ENCODE peak calls at places on chromosomes 16 and 17, in eight cellular contexts. One of them, this sample, is unnamed.

GRCh38 chr16:12497558-12497957 is 306.1 kb downstream of the CPPED1 start:
- DNase-seq in G401: no peak
- DNase-seq in GM12891: no peak
- DNase-seq in skeletal muscle cell: no peak
- DNase-seq in activated naive CD4-positive, alpha-beta T cell: no peak
- DNase-seq in stimulated activated CD8-positive, alpha-beta memory T cell treated with anti-CD3 and anti-CD28 coated beads, Interleukin-15, amount 100 ng/mL, for 4 hours: no peak
- DNase-seq in PC-9: no peak
- DNase-seq in NCI-H1694: no peak
- DNase-seq in this sample: no peak

GRCh38 chr17:63035271-63035670 is 69.2 kb downstream of the TANC2 start:
- DNase-seq in activated naive CD4-positive, alpha-beta T cell: no peak
- DNase-seq in GM12891: no peak
- DNase-seq in G401: no peak
- DNase-seq in stimulated activated CD8-positive, alpha-beta memory T cell treated with anti-CD3 and anti-CD28 coated beads, Interleukin-15, amount 100 ng/mL, for 4 hours: no peak
- DNase-seq in PC-9: no peak
- DNase-seq in NCI-H1694: no peak
- DNase-seq in skeletal muscle cell: peak
- DNase-seq in this sample: no peak

GRCh38 chr17:80796430-80796861 is 195.2 kb upstream of the CHMP6 start:
- DNase-seq in G401: no peak
- DNase-seq in NCI-H1694: no peak
- DNase-seq in activated naive CD4-positive, alpha-beta T cell: no peak
- DNase-seq in skeletal muscle cell: no peak
- DNase-seq in stimulated activated CD8-positive, alpha-beta memory T cell treated with anti-CD3 and anti-CD28 coated beads, Interleukin-15, amount 100 ng/mL, for 4 hours: no peak
- DNase-seq in PC-9: no peak
- DNase-seq in GM12891: no peak
- DNase-seq in this sample: no peak

GRCh38 chr17:81522491-81523125 is 5.6 kb upstream of the FSCN2 start:
- DNase-seq in GM12891: no peak
- DNase-seq in skeletal muscle cell: no peak
- DNase-seq in stimulated activated CD8-positive, alpha-beta memory T cell treated with anti-CD3 and anti-CD28 coated beads, Interleukin-15, amount 100 ng/mL, for 4 hours: no peak
- DNase-seq in activated naive CD4-positive, alpha-beta T cell: no peak
- DNase-seq in G401: no peak
- DNase-seq in PC-9: no peak
- DNase-seq in NCI-H1694: no peak
- DNase-seq in this sample: no peak

GRCh38 chr17:2564876-2565275 is 28.6 kb upstream of the PAFAH1B1 start:
- DNase-seq in G401: no peak
- DNase-seq in PC-9: peak
- DNase-seq in GM12891: no peak
- DNase-seq in skeletal muscle cell: no peak
- DNase-seq in stimulated activated CD8-positive, alpha-beta memory T cell treated with anti-CD3 and anti-CD28 coated beads, Interleukin-15, amount 100 ng/mL, for 4 hours: no peak
- DNase-seq in activated naive CD4-positive, alpha-beta T cell: no peak
- DNase-seq in NCI-H1694: no peak
- DNase-seq in this sample: no peak

GRCh38 chr16:87062569-87063442 is 254.4 kb downstream of the C16orf95 start:
- DNase-seq in G401: peak
- DNase-seq in skeletal muscle cell: no peak
- DNase-seq in stimulated activated CD8-positive, alpha-beta memory T cell treated with anti-CD3 and anti-CD28 coated beads, Interleukin-15, amount 100 ng/mL, for 4 hours: peak
- DNase-seq in PC-9: peak
- DNase-seq in activated naive CD4-positive, alpha-beta T cell: no peak
- DNase-seq in NCI-H1694: peak
- DNase-seq in GM12891: peak
- DNase-seq in this sample: no peak

GRCh38 chr16:72219282-72219681 is 47.3 kb upstream of the PMFBP1 start:
- DNase-seq in GM12891: no peak
- DNase-seq in skeletal muscle cell: no peak
- DNase-seq in stimulated activated CD8-positive, alpha-beta memory T cell treated with anti-CD3 and anti-CD28 coated beads, Interleukin-15, amount 100 ng/mL, for 4 hours: no peak
- DNase-seq in G401: no peak
- DNase-seq in PC-9: no peak
- DNase-seq in NCI-H1694: no peak
- DNase-seq in activated naive CD4-positive, alpha-beta T cell: no peak
- DNase-seq in this sample: no peak

GRCh38 chr17:64315032-64315490 is 52.0 kb upstream of the TEX2 start:
- DNase-seq in skeletal muscle cell: peak
- DNase-seq in NCI-H1694: no peak
- DNase-seq in G401: peak
- DNase-seq in activated naive CD4-positive, alpha-beta T cell: no peak
- DNase-seq in PC-9: no peak
- DNase-seq in stimulated activated CD8-positive, alpha-beta memory T cell treated with anti-CD3 and anti-CD28 coated beads, Interleukin-15, amount 100 ng/mL, for 4 hours: no peak
- DNase-seq in GM12891: no peak
- DNase-seq in this sample: peak

GRCh38 chr16:89764711-89765201 is 43.4 kb downstream of the ZNF276 start:
- DNase-seq in stimulated activated CD8-positive, alpha-beta memory T cell treated with anti-CD3 and anti-CD28 coated beads, Interleukin-15, amount 100 ng/mL, for 4 hours: peak
- DNase-seq in skeletal muscle cell: no peak
- DNase-seq in GM12891: peak
- DNase-seq in activated naive CD4-positive, alpha-beta T cell: no peak
- DNase-seq in PC-9: no peak
- DNase-seq in NCI-H1694: no peak
- DNase-seq in G401: no peak
- DNase-seq in this sample: peak

GRCh38 chr16:1729445-1729844 is 23.4 kb downstream of the MAPK8IP3 start:
- DNase-seq in stimulated activated CD8-positive, alpha-beta memory T cell treated with anti-CD3 and anti-CD28 coated beads, Interleukin-15, amount 100 ng/mL, for 4 hours: no peak
- DNase-seq in NCI-H1694: no peak
- DNase-seq in skeletal muscle cell: no peak
- DNase-seq in PC-9: no peak
- DNase-seq in activated naive CD4-positive, alpha-beta T cell: no peak
- DNase-seq in G401: peak
- DNase-seq in GM12891: no peak
- DNase-seq in this sample: no peak

GRCh38 chr17:76866774-76867577 is 1.2 kb upstream of the MGAT5B start:
- DNase-seq in stimulated activated CD8-positive, alpha-beta memory T cell treated with anti-CD3 and anti-CD28 coated beads, Interleukin-15, amount 100 ng/mL, for 4 hours: no peak
- DNase-seq in activated naive CD4-positive, alpha-beta T cell: no peak
- DNase-seq in GM12891: no peak
- DNase-seq in G401: no peak
- DNase-seq in PC-9: peak
- DNase-seq in NCI-H1694: no peak
- DNase-seq in skeletal muscle cell: peak
- DNase-seq in this sample: no peak

GRCh38 chr16:89564476-89565255 is 4.2 kb downstream of the RPL13 start:
- DNase-seq in activated naive CD4-positive, alpha-beta T cell: no peak
- DNase-seq in skeletal muscle cell: no peak
- DNase-seq in G401: peak
- DNase-seq in PC-9: peak
- DNase-seq in NCI-H1694: no peak
- DNase-seq in GM12891: no peak
- DNase-seq in stimulated activated CD8-positive, alpha-beta memory T cell treated with anti-CD3 and anti-CD28 coated beads, Interleukin-15, amount 100 ng/mL, for 4 hours: no peak
- DNase-seq in this sample: no peak

GRCh38 chr17:78667741-78668640 is 90.8 kb upstream of the DNAH17 start:
- DNase-seq in G401: no peak
- DNase-seq in NCI-H1694: no peak
- DNase-seq in PC-9: no peak
- DNase-seq in activated naive CD4-positive, alpha-beta T cell: no peak
- DNase-seq in stimulated activated CD8-positive, alpha-beta memory T cell treated with anti-CD3 and anti-CD28 coated beads, Interleukin-15, amount 100 ng/mL, for 4 hours: no peak
- DNase-seq in GM12891: no peak
- DNase-seq in skeletal muscle cell: no peak
- DNase-seq in this sample: peak

GRCh38 chr17:27546624-27547300 is 84.2 kb upstream of the LGALS9 start:
- DNase-seq in GM12891: peak
- DNase-seq in skeletal muscle cell: no peak
- DNase-seq in PC-9: no peak
- DNase-seq in stimulated activated CD8-positive, alpha-beta memory T cell treated with anti-CD3 and anti-CD28 coated beads, Interleukin-15, amount 100 ng/mL, for 4 hours: no peak
- DNase-seq in NCI-H1694: no peak
- DNase-seq in G401: no peak
- DNase-seq in activated naive CD4-positive, alpha-beta T cell: no peak
- DNase-seq in this sample: peak

GRCh38 chr16:11596572-11597226 is 10.0 kb upstream of the LITAF start:
- DNase-seq in activated naive CD4-positive, alpha-beta T cell: no peak
- DNase-seq in G401: no peak
- DNase-seq in stimulated activated CD8-positive, alpha-beta memory T cell treated with anti-CD3 and anti-CD28 coated beads, Interleukin-15, amount 100 ng/mL, for 4 hours: no peak
- DNase-seq in PC-9: no peak
- DNase-seq in skeletal muscle cell: no peak
- DNase-seq in NCI-H1694: no peak
- DNase-seq in GM12891: no peak
- DNase-seq in this sample: peak

GRCh38 chr17:42535400-42536047 is 517 bp upstream of the NAGLU start:
- DNase-seq in G401: no peak
- DNase-seq in skeletal muscle cell: no peak
- DNase-seq in NCI-H1694: no peak
- DNase-seq in PC-9: no peak
- DNase-seq in stimulated activated CD8-positive, alpha-beta memory T cell treated with anti-CD3 and anti-CD28 coated beads, Interleukin-15, amount 100 ng/mL, for 4 hours: no peak
- DNase-seq in activated naive CD4-positive, alpha-beta T cell: no peak
- DNase-seq in GM12891: no peak
- DNase-seq in this sample: no peak

GRCh38 chr17:9009096-9009495 is 12.2 kb upstream of the NTN1 start:
- DNase-seq in skeletal muscle cell: no peak
- DNase-seq in stimulated activated CD8-positive, alpha-beta memory T cell treated with anti-CD3 and anti-CD28 coated beads, Interleukin-15, amount 100 ng/mL, for 4 hours: no peak
- DNase-seq in NCI-H1694: no peak
- DNase-seq in activated naive CD4-positive, alpha-beta T cell: no peak
- DNase-seq in PC-9: no peak
- DNase-seq in GM12891: no peak
- DNase-seq in G401: no peak
- DNase-seq in this sample: no peak

GRCh38 chr17:80564545-80564944 is 19.9 kb downstream of the RPTOR start:
- DNase-seq in activated naive CD4-positive, alpha-beta T cell: no peak
- DNase-seq in NCI-H1694: no peak
- DNase-seq in GM12891: no peak
- DNase-seq in G401: no peak
- DNase-seq in skeletal muscle cell: no peak
- DNase-seq in PC-9: no peak
- DNase-seq in stimulated activated CD8-positive, alpha-beta memory T cell treated with anti-CD3 and anti-CD28 coated beads, Interleukin-15, amount 100 ng/mL, for 4 hours: no peak
- DNase-seq in this sample: no peak

GRCh38 chr16:82184213-82184612 is 14.2 kb upstream of the MPHOSPH6 start:
- DNase-seq in skeletal muscle cell: no peak
- DNase-seq in NCI-H1694: no peak
- DNase-seq in G401: no peak
- DNase-seq in PC-9: no peak
- DNase-seq in activated naive CD4-positive, alpha-beta T cell: no peak
- DNase-seq in stimulated activated CD8-positive, alpha-beta memory T cell treated with anti-CD3 and anti-CD28 coated beads, Interleukin-15, amount 100 ng/mL, for 4 hours: no peak
- DNase-seq in GM12891: no peak
- DNase-seq in this sample: no peak

GRCh38 chr16:74117798-74118197 is 178.8 kb upstream of the PSMD7 start:
- DNase-seq in PC-9: no peak
- DNase-seq in stimulated activated CD8-positive, alpha-beta memory T cell treated with anti-CD3 and anti-CD28 coated beads, Interleukin-15, amount 100 ng/mL, for 4 hours: no peak
- DNase-seq in NCI-H1694: no peak
- DNase-seq in skeletal muscle cell: no peak
- DNase-seq in activated naive CD4-positive, alpha-beta T cell: no peak
- DNase-seq in G401: no peak
- DNase-seq in GM12891: no peak
- DNase-seq in this sample: no peak

GRCh38 chr16:28935924-28936783 is 4.4 kb downstream of the CD19 start:
- DNase-seq in skeletal muscle cell: peak
- DNase-seq in NCI-H1694: no peak
- DNase-seq in PC-9: peak
- DNase-seq in activated naive CD4-positive, alpha-beta T cell: peak
- DNase-seq in G401: peak
- DNase-seq in stimulated activated CD8-positive, alpha-beta memory T cell treated with anti-CD3 and anti-CD28 coated beads, Interleukin-15, amount 100 ng/mL, for 4 hours: peak
- DNase-seq in GM12891: peak
- DNase-seq in this sample: peak

GRCh38 chr16:87618216-87618615 is 15.9 kb downstream of the JPH3 start:
- DNase-seq in NCI-H1694: no peak
- DNase-seq in G401: no peak
- DNase-seq in skeletal muscle cell: no peak
- DNase-seq in activated naive CD4-positive, alpha-beta T cell: no peak
- DNase-seq in GM12891: no peak
- DNase-seq in PC-9: no peak
- DNase-seq in stimulated activated CD8-positive, alpha-beta memory T cell treated with anti-CD3 and anti-CD28 coated beads, Interleukin-15, amount 100 ng/mL, for 4 hours: no peak
- DNase-seq in this sample: no peak

GRCh38 chr17:614637-615546 is 99.7 kb downstream of the VPS53 start:
- DNase-seq in NCI-H1694: no peak
- DNase-seq in PC-9: peak
- DNase-seq in activated naive CD4-positive, alpha-beta T cell: no peak
- DNase-seq in GM12891: no peak
- DNase-seq in skeletal muscle cell: no peak
- DNase-seq in stimulated activated CD8-positive, alpha-beta memory T cell treated with anti-CD3 and anti-CD28 coated beads, Interleukin-15, amount 100 ng/mL, for 4 hours: no peak
- DNase-seq in G401: no peak
- DNase-seq in this sample: no peak

GRCh38 chr16:71428883-71429282 is 13.0 kb downstream of the TLE7 start:
- DNase-seq in stimulated activated CD8-positive, alpha-beta memory T cell treated with anti-CD3 and anti-CD28 coated beads, Interleukin-15, amount 100 ng/mL, for 4 hours: no peak
- DNase-seq in GM12891: no peak
- DNase-seq in skeletal muscle cell: no peak
- DNase-seq in activated naive CD4-positive, alpha-beta T cell: no peak
- DNase-seq in NCI-H1694: no peak
- DNase-seq in PC-9: no peak
- DNase-seq in G401: no peak
- DNase-seq in this sample: no peak

GRCh38 chr17:43779145-43780125 is 658 bp upstream of the DUSP3 start:
- DNase-seq in activated naive CD4-positive, alpha-beta T cell: no peak
- DNase-seq in NCI-H1694: no peak
- DNase-seq in G401: no peak
- DNase-seq in skeletal muscle cell: no peak
- DNase-seq in stimulated activated CD8-positive, alpha-beta memory T cell treated with anti-CD3 and anti-CD28 coated beads, Interleukin-15, amount 100 ng/mL, for 4 hours: no peak
- DNase-seq in GM12891: no peak
- DNase-seq in PC-9: no peak
- DNase-seq in this sample: peak

GRCh38 chr16:65386707-65387106 is 264.8 kb upstream of the CDH11 start:
- DNase-seq in activated naive CD4-positive, alpha-beta T cell: no peak
- DNase-seq in G401: no peak
- DNase-seq in GM12891: no peak
- DNase-seq in PC-9: no peak
- DNase-seq in stimulated activated CD8-positive, alpha-beta memory T cell treated with anti-CD3 and anti-CD28 coated beads, Interleukin-15, amount 100 ng/mL, for 4 hours: no peak
- DNase-seq in skeletal muscle cell: no peak
- DNase-seq in NCI-H1694: no peak
- DNase-seq in this sample: no peak

GRCh38 chr17:1644493-1645206 is 882 bp downstream of the SCARF1 start:
- DNase-seq in stimulated activated CD8-positive, alpha-beta memory T cell treated with anti-CD3 and anti-CD28 coated beads, Interleukin-15, amount 100 ng/mL, for 4 hours: no peak
- DNase-seq in GM12891: no peak
- DNase-seq in G401: no peak
- DNase-seq in skeletal muscle cell: no peak
- DNase-seq in PC-9: peak
- DNase-seq in activated naive CD4-positive, alpha-beta T cell: no peak
- DNase-seq in NCI-H1694: no peak
- DNase-seq in this sample: no peak